ENCODE peak calls at places on chromosomes 7 and 10, in four cellular contexts. One of them, this sample, is unnamed.

GRCh38 chr10:49833162-49833561 is 71.0 kb upstream of the OGDHL start:
- DNase-seq in H1: no peak
- DNase-seq in K562: no peak
- DNase-seq in HepG2: no peak
- DNase-seq in this sample: no peak

GRCh38 chr7:137846588-137847417 is at the start of gene DGKI:
- DNase-seq in H1: peak
- DNase-seq in K562: no peak
- DNase-seq in HepG2: no peak
- DNase-seq in this sample: no peak

GRCh38 chr7:72785166-72785955 is 42.6 kb downstream of the TYW1B start:
- DNase-seq in H1: no peak
- DNase-seq in K562: no peak
- DNase-seq in HepG2: no peak
- DNase-seq in this sample: no peak

GRCh38 chr7:137606061-137606674 is 240.6 kb downstream of the DGKI start:
- DNase-seq in H1: no peak
- DNase-seq in K562: peak
- DNase-seq in HepG2: peak
- DNase-seq in this sample: peak

GRCh38 chr7:3234051-3234450 is 67.0 kb upstream of the SDK1 start:
- DNase-seq in H1: no peak
- DNase-seq in K562: no peak
- DNase-seq in HepG2: no peak
- DNase-seq in this sample: no peak

GRCh38 chr10:130809181-130809580 is 502.3 kb downstream of the TCERG1L start:
- DNase-seq in H1: peak
- DNase-seq in K562: no peak
- DNase-seq in HepG2: no peak
- DNase-seq in this sample: no peak

GRCh38 chr7:133081119-133081604 is 728 bp downstream of the CHCHD3 start:
- DNase-seq in H1: no peak
- DNase-seq in K562: peak
- DNase-seq in HepG2: peak
- DNase-seq in this sample: no peak

GRCh38 chr7:130995252-130996081 is 261.5 kb upstream of the KLF14 start:
- DNase-seq in H1: no peak
- DNase-seq in K562: no peak
- DNase-seq in HepG2: no peak
- DNase-seq in this sample: no peak

GRCh38 chr7:41085244-41085643 is 617.6 kb downstream of the INHBA start:
- DNase-seq in H1: no peak
- DNase-seq in K562: no peak
- DNase-seq in HepG2: no peak
- DNase-seq in this sample: no peak

GRCh38 chr7:101691822-101692384 is 62.8 kb upstream of the MYL10 start:
- DNase-seq in H1: no peak
- DNase-seq in K562: no peak
- DNase-seq in HepG2: peak
- DNase-seq in this sample: no peak

GRCh38 chr7:141649137-141649864 is 52.7 kb downstream of the DENND11 start:
- DNase-seq in H1: no peak
- DNase-seq in K562: no peak
- DNase-seq in HepG2: no peak
- DNase-seq in this sample: no peak

GRCh38 chr7:113873554-113874151 is 45.2 kb downstream of the PPP1R3A start:
- DNase-seq in H1: no peak
- DNase-seq in K562: no peak
- DNase-seq in HepG2: no peak
- DNase-seq in this sample: no peak

GRCh38 chr10:42983595-42983990 is 93.3 kb upstream of the RET start:
- DNase-seq in H1: no peak
- DNase-seq in K562: no peak
- DNase-seq in HepG2: no peak
- DNase-seq in this sample: no peak

GRCh38 chr10:25393621-25394020 is 218.8 kb downstream of the GPR158 start:
- DNase-seq in H1: no peak
- DNase-seq in K562: no peak
- DNase-seq in HepG2: no peak
- DNase-seq in this sample: no peak

GRCh38 chr7:105766421-105767191 is 109.8 kb downstream of the ATXN7L1 start:
- DNase-seq in H1: no peak
- DNase-seq in K562: no peak
- DNase-seq in HepG2: no peak
- DNase-seq in this sample: no peak

GRCh38 chr10:91127341-91128082 is 93.0 kb upstream of the PCGF5 start:
- DNase-seq in H1: no peak
- DNase-seq in K562: no peak
- DNase-seq in HepG2: no peak
- DNase-seq in this sample: no peak

GRCh38 chr7:117995850-117996650 is 122.8 kb upstream of the CTTNBP2 start:
- DNase-seq in H1: no peak
- DNase-seq in K562: no peak
- DNase-seq in HepG2: no peak
- DNase-seq in this sample: no peak

GRCh38 chr7:98213296-98213873 is 2.1 kb downstream of the BHLHA15 start:
- DNase-seq in H1: no peak
- DNase-seq in K562: no peak
- DNase-seq in HepG2: no peak
- DNase-seq in this sample: no peak

GRCh38 chr10:49441488-49442476 is 45.9 kb upstream of the DRGX start:
- DNase-seq in H1: no peak
- DNase-seq in K562: no peak
- DNase-seq in HepG2: no peak
- DNase-seq in this sample: no peak

GRCh38 chr10:66604195-66604594 is 321.6 kb upstream of the LRRTM3 start:
- DNase-seq in H1: peak
- DNase-seq in K562: no peak
- DNase-seq in HepG2: no peak
- DNase-seq in this sample: no peak

GRCh38 chr10:72186633-72187330 is 29.0 kb upstream of the ANAPC16 start:
- DNase-seq in H1: no peak
- DNase-seq in K562: no peak
- DNase-seq in HepG2: no peak
- DNase-seq in this sample: no peak
- TF ChIP-seq PHF8 in H1: no peak
- TF ChIP-seq PHF8 in K562: no peak
- TF ChIP-seq PHF8 in HepG2: no peak
- TF ChIP-seq PHF8 in this sample: no peak

DNA sequence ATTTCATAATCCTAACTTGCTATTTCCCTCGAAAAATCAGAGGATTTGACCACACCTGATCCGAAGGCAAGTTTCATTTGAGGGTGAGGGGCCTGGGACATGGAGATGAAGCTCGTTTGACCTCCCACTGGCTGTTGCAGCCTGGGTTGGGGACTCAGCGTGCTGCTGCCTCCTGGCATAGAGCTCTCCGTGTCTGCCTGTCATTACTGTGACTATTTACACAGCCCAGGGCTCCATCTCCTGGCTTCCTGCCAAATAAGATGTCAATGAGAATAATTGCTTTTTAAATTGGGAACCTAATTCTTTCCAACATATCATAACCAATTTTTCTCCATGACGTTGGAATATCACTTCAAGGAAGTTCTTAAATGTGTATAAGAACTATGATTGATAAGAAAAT is 139.3 kb upstream of the COBL start:
- DNase-seq in H1: no peak
- DNase-seq in K562: no peak
- DNase-seq in HepG2: no peak
- DNase-seq in this sample: no peak
- TF ChIP-seq PHF8 in H1: no peak
- TF ChIP-seq PHF8 in K562: no peak
- TF ChIP-seq PHF8 in HepG2: no peak
- TF ChIP-seq PHF8 in this sample: no peak

DNA sequence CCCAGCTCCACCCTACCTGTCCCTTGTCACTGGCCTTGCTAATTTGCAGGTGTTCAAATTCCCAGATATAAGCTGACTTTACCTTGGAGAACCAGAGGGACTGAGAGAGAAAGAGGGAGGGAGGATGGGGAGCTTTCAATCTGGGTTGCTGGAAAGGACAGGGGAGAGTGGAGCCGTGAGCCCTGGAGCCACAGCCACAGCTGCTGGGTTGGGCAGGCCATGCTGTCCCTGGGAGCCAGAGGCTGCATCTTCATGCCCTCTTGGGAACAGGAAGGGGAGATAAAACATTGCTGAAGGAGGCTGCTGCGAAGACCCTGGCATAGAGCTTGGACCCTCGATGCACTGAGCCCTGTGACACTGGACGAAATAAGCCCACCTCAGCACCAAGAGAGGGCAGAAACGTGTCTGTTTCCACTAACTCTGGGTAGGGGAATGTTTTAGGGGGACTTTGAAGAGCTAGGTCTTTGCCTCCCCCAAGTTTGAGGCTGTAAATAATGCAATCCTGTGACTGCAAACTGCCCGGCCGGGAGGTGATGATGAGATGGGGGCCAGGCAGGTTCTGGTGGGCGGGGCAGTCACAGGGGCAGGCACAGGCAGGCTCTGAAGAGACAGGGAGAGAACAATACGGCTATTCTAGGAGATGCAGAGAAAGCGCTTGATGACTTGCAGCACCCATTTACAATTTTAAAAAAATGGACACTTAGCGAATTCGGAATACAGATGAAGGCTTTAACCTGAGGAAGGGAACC is 5.8 kb upstream of the JAKMIP3 start:
- DNase-seq in H1: peak
- DNase-seq in K562: no peak
- DNase-seq in HepG2: no peak
- DNase-seq in this sample: no peak
- TF ChIP-seq PHF8 in H1: no peak
- TF ChIP-seq PHF8 in K562: no peak
- TF ChIP-seq PHF8 in HepG2: no peak
- TF ChIP-seq PHF8 in this sample: no peak

DNA sequence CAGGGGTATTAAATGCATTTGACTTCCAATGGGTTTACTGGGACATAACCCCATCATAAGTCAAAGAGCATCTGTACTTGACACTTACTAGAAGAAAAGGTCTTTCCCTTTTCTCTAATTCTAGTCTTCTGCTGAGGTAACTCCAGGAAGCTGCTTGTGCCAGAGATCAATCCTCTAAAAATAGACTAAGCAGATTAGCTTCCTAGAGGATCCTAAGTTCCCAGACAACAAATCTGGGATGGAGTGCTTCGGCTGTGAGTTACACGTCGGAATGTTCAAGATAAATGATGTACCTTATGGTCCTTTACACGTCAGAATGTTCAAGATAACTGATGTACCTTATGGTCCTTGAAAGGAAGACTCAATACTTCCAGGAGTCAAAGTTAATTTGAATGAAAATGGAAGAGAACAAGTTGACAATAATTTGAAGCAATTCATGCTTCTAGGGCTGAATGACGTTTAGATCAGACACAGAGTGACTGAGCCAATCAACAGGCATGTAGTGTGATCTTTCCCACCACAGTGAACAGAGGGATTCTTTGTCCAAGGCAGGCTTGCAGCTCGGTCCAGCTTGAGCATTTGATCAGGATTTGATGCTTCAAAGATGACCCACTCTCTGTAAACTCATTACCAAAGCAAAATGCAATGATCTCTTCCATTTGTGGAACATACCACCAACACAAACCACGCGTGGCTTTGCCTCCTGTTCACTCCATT is 63.8 kb downstream of the SLC37A3 start:
- DNase-seq in H1: no peak
- DNase-seq in K562: no peak
- DNase-seq in HepG2: no peak
- DNase-seq in this sample: no peak
- TF ChIP-seq PHF8 in H1: no peak
- TF ChIP-seq PHF8 in K562: no peak
- TF ChIP-seq PHF8 in HepG2: no peak
- TF ChIP-seq PHF8 in this sample: no peak

GRCh38 chr10:79090134-79090803 is 21.5 kb downstream of the ZMIZ1 start:
- DNase-seq in H1: no peak
- DNase-seq in K562: no peak
- DNase-seq in HepG2: no peak
- DNase-seq in this sample: no peak
- TF ChIP-seq PHF8 in H1: no peak
- TF ChIP-seq PHF8 in K562: no peak
- TF ChIP-seq PHF8 in HepG2: no peak
- TF ChIP-seq PHF8 in this sample: no peak

DNA sequence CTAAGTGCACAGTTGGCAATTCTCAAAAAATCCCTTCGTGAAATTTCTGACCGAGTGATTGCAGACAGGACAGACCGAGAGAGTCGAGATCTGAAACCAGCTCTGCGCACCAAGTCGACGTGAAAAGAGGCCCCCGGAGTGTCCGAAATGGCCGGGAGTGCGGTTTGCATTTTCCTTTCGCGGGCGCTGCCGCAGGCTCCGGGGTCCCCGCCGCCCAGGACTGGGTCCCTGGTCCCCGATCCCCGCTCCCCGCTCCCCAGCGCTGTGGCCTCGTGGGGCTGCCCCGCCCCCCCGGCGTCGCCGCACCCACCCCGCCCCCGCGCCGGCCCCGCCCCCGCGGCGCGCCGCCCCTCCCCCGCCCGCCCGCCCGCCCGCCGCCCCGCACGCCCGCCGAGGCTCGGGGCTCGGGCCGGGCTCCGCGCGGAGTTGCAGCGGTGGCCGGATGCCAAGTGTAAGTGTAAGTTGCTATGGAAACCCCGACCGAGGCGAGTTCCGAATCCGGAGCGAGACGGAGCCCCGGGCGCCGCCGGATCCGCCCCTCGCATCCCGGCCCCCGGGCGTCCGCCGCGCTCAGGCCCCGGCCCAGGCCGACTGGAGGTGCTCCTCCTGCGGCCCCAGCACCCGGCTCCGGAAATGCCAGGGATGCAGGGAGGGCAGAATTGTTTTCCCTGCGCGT is 4.5 kb downstream of the BMI1 start:
- DNase-seq in H1: peak
- DNase-seq in K562: peak
- DNase-seq in HepG2: peak
- DNase-seq in this sample: peak
- TF ChIP-seq PHF8 in H1: no peak
- TF ChIP-seq PHF8 in K562: peak
- TF ChIP-seq PHF8 in HepG2: peak
- TF ChIP-seq PHF8 in this sample: peak

GRCh38 chr10:117470733-117471132 is 71.8 kb upstream of the EMX2 start:
- DNase-seq in H1: no peak
- DNase-seq in K562: no peak
- DNase-seq in HepG2: no peak
- DNase-seq in this sample: no peak

GRCh38 chr10:117476281-117476680 is 66.3 kb upstream of the EMX2 start:
- DNase-seq in H1: no peak
- DNase-seq in K562: no peak
- DNase-seq in HepG2: no peak
- DNase-seq in this sample: no peak

GRCh38 chr10:117471344-117471874 is 71.1 kb upstream of the EMX2 start:
- DNase-seq in H1: no peak
- DNase-seq in K562: no peak
- DNase-seq in HepG2: no peak
- DNase-seq in this sample: no peak

GRCh38 chr10:117476716-117477115 is 65.8 kb upstream of the EMX2 start:
- DNase-seq in H1: no peak
- DNase-seq in K562: no peak
- DNase-seq in HepG2: no peak
- DNase-seq in this sample: no peak

GRCh38 chr10:117472872-117473271 is 69.7 kb upstream of the EMX2 start:
- DNase-seq in H1: no peak
- DNase-seq in K562: no peak
- DNase-seq in HepG2: no peak
- DNase-seq in this sample: no peak
- TF ChIP-seq PHF8 in H1: no peak
- TF ChIP-seq PHF8 in K562: no peak
- TF ChIP-seq PHF8 in HepG2: no peak
- TF ChIP-seq PHF8 in this sample: no peak